ENCODE peak calls at places on chromosomes 11 and 22, in five cellular contexts. One of them, this sample, is unnamed.
A peak's percentile ranks its signal among the peaks of the same experiment; 100 is the strongest.

GRCh38 chr11:119029340-119030028 is 1.2 kb downstream of the SLC37A4 start:
- DNase-seq in NCI-H187 treated with DMSO at 0.1 percent for 48 hours: no peak
- DNase-seq in ACHN: peak; percentile 81
- DNase-seq in stimulated activated CD8-positive, alpha-beta memory T cell treated with anti-CD3 and anti-CD28 coated beads, Interleukin-4, amount 100 ng/mL, for 1 hour: no peak
- DNase-seq in kidney epithelial cell: peak; percentile 62
- DNase-seq in this sample: no peak

GRCh38 chr11:108890482-108891092 is 225.7 kb downstream of the DDX10 start:
- DNase-seq in NCI-H187 treated with DMSO at 0.1 percent for 48 hours: no peak
- DNase-seq in ACHN: no peak
- DNase-seq in stimulated activated CD8-positive, alpha-beta memory T cell treated with anti-CD3 and anti-CD28 coated beads, Interleukin-4, amount 100 ng/mL, for 1 hour: no peak
- DNase-seq in kidney epithelial cell: no peak
- DNase-seq in this sample: no peak

GRCh38 chr11:19598456-19598855 is 114.2 kb upstream of the NAV2 start:
- DNase-seq in NCI-H187 treated with DMSO at 0.1 percent for 48 hours: no peak
- DNase-seq in ACHN: peak; percentile 14
- DNase-seq in stimulated activated CD8-positive, alpha-beta memory T cell treated with anti-CD3 and anti-CD28 coated beads, Interleukin-4, amount 100 ng/mL, for 1 hour: no peak
- DNase-seq in kidney epithelial cell: no peak
- DNase-seq in this sample: no peak

GRCh38 chr11:8084352-8084751 is 3.3 kb downstream of the TUB start:
- DNase-seq in NCI-H187 treated with DMSO at 0.1 percent for 48 hours: no peak
- DNase-seq in ACHN: no peak
- DNase-seq in stimulated activated CD8-positive, alpha-beta memory T cell treated with anti-CD3 and anti-CD28 coated beads, Interleukin-4, amount 100 ng/mL, for 1 hour: no peak
- DNase-seq in kidney epithelial cell: no peak
- DNase-seq in this sample: no peak

GRCh38 chr11:68828155-68828931 is 13.4 kb downstream of the CPT1A start:
- DNase-seq in NCI-H187 treated with DMSO at 0.1 percent for 48 hours: no peak
- DNase-seq in ACHN: no peak
- DNase-seq in stimulated activated CD8-positive, alpha-beta memory T cell treated with anti-CD3 and anti-CD28 coated beads, Interleukin-4, amount 100 ng/mL, for 1 hour: no peak
- DNase-seq in kidney epithelial cell: no peak
- DNase-seq in this sample: no peak

GRCh38 chr11:63837719-63838118 is 1.2 kb upstream of the MARK2 start:
- DNase-seq in NCI-H187 treated with DMSO at 0.1 percent for 48 hours: no peak
- DNase-seq in ACHN: no peak
- DNase-seq in stimulated activated CD8-positive, alpha-beta memory T cell treated with anti-CD3 and anti-CD28 coated beads, Interleukin-4, amount 100 ng/mL, for 1 hour: no peak
- DNase-seq in kidney epithelial cell: no peak
- DNase-seq in this sample: no peak

GRCh38 chr11:97336064-97336463 is 946.3 kb downstream of the JRKL start:
- DNase-seq in NCI-H187 treated with DMSO at 0.1 percent for 48 hours: no peak
- DNase-seq in ACHN: no peak
- DNase-seq in stimulated activated CD8-positive, alpha-beta memory T cell treated with anti-CD3 and anti-CD28 coated beads, Interleukin-4, amount 100 ng/mL, for 1 hour: no peak
- DNase-seq in kidney epithelial cell: no peak
- DNase-seq in this sample: no peak

GRCh38 chr11:114060402-114061052 is 1.0 kb downstream of the ZBTB16 start:
- DNase-seq in NCI-H187 treated with DMSO at 0.1 percent for 48 hours: no peak
- DNase-seq in ACHN: no peak
- DNase-seq in stimulated activated CD8-positive, alpha-beta memory T cell treated with anti-CD3 and anti-CD28 coated beads, Interleukin-4, amount 100 ng/mL, for 1 hour: no peak
- DNase-seq in kidney epithelial cell: no peak
- DNase-seq in this sample: no peak

GRCh38 chr22:46031965-46032851 is 55.2 kb upstream of the WNT7B start:
- DNase-seq in NCI-H187 treated with DMSO at 0.1 percent for 48 hours: no peak
- DNase-seq in ACHN: no peak
- DNase-seq in stimulated activated CD8-positive, alpha-beta memory T cell treated with anti-CD3 and anti-CD28 coated beads, Interleukin-4, amount 100 ng/mL, for 1 hour: no peak
- DNase-seq in kidney epithelial cell: no peak
- DNase-seq in this sample: no peak

GRCh38 chr22:26276530-26277200 is 107.4 kb downstream of the SEZ6L start:
- DNase-seq in NCI-H187 treated with DMSO at 0.1 percent for 48 hours: no peak
- DNase-seq in ACHN: no peak
- DNase-seq in stimulated activated CD8-positive, alpha-beta memory T cell treated with anti-CD3 and anti-CD28 coated beads, Interleukin-4, amount 100 ng/mL, for 1 hour: no peak
- DNase-seq in kidney epithelial cell: no peak
- DNase-seq in this sample: no peak

GRCh38 chr11:56855217-56855616 is 106.7 kb upstream of the OR9G4 start:
- DNase-seq in NCI-H187 treated with DMSO at 0.1 percent for 48 hours: no peak
- DNase-seq in ACHN: no peak
- DNase-seq in stimulated activated CD8-positive, alpha-beta memory T cell treated with anti-CD3 and anti-CD28 coated beads, Interleukin-4, amount 100 ng/mL, for 1 hour: no peak
- DNase-seq in kidney epithelial cell: no peak
- DNase-seq in this sample: no peak

GRCh38 chr11:121467965-121468364 is 15.2 kb upstream of the SORL1-AS1 start:
- DNase-seq in NCI-H187 treated with DMSO at 0.1 percent for 48 hours: peak; percentile 49
- DNase-seq in ACHN: no peak
- DNase-seq in stimulated activated CD8-positive, alpha-beta memory T cell treated with anti-CD3 and anti-CD28 coated beads, Interleukin-4, amount 100 ng/mL, for 1 hour: peak; percentile 60
- DNase-seq in kidney epithelial cell: no peak
- DNase-seq in this sample: peak; percentile 42

GRCh38 chr11:110000045-110000502 is 93.1 kb upstream of the ZC3H12C start:
- DNase-seq in NCI-H187 treated with DMSO at 0.1 percent for 48 hours: no peak
- DNase-seq in ACHN: peak; percentile 78
- DNase-seq in stimulated activated CD8-positive, alpha-beta memory T cell treated with anti-CD3 and anti-CD28 coated beads, Interleukin-4, amount 100 ng/mL, for 1 hour: no peak
- DNase-seq in kidney epithelial cell: peak; percentile 79
- DNase-seq in this sample: no peak

GRCh38 chr11:134539285-134539684 is 127.2 kb upstream of the B3GAT1 start:
- DNase-seq in NCI-H187 treated with DMSO at 0.1 percent for 48 hours: no peak
- DNase-seq in ACHN: no peak
- DNase-seq in stimulated activated CD8-positive, alpha-beta memory T cell treated with anti-CD3 and anti-CD28 coated beads, Interleukin-4, amount 100 ng/mL, for 1 hour: no peak
- DNase-seq in kidney epithelial cell: no peak
- DNase-seq in this sample: no peak

GRCh38 chr11:70068950-70069349 is 9.2 kb upstream of the ANO1 start:
- DNase-seq in NCI-H187 treated with DMSO at 0.1 percent for 48 hours: no peak
- DNase-seq in ACHN: no peak
- DNase-seq in stimulated activated CD8-positive, alpha-beta memory T cell treated with anti-CD3 and anti-CD28 coated beads, Interleukin-4, amount 100 ng/mL, for 1 hour: no peak
- DNase-seq in kidney epithelial cell: no peak
- DNase-seq in this sample: no peak

GRCh38 chr11:93329936-93330445 is 551 bp upstream of the DEUP1 start:
- DNase-seq in NCI-H187 treated with DMSO at 0.1 percent for 48 hours: no peak
- DNase-seq in ACHN: no peak
- DNase-seq in stimulated activated CD8-positive, alpha-beta memory T cell treated with anti-CD3 and anti-CD28 coated beads, Interleukin-4, amount 100 ng/mL, for 1 hour: no peak
- DNase-seq in kidney epithelial cell: no peak
- DNase-seq in this sample: no peak

GRCh38 chr11:95138448-95138847 is 48.8 kb downstream of the ENDOD1 start:
- DNase-seq in NCI-H187 treated with DMSO at 0.1 percent for 48 hours: no peak
- DNase-seq in ACHN: peak; percentile 21
- DNase-seq in stimulated activated CD8-positive, alpha-beta memory T cell treated with anti-CD3 and anti-CD28 coated beads, Interleukin-4, amount 100 ng/mL, for 1 hour: no peak
- DNase-seq in kidney epithelial cell: no peak
- DNase-seq in this sample: no peak

GRCh38 chr22:36873614-36874308 is 13.0 kb downstream of the NCF4 start:
- DNase-seq in NCI-H187 treated with DMSO at 0.1 percent for 48 hours: no peak
- DNase-seq in ACHN: peak; percentile 70
- DNase-seq in stimulated activated CD8-positive, alpha-beta memory T cell treated with anti-CD3 and anti-CD28 coated beads, Interleukin-4, amount 100 ng/mL, for 1 hour: no peak
- DNase-seq in kidney epithelial cell: no peak
- DNase-seq in this sample: no peak

GRCh38 chr11:66036334-66036710 is 10.0 kb upstream of the CATSPER1 start:
- DNase-seq in NCI-H187 treated with DMSO at 0.1 percent for 48 hours: no peak
- DNase-seq in ACHN: no peak
- DNase-seq in stimulated activated CD8-positive, alpha-beta memory T cell treated with anti-CD3 and anti-CD28 coated beads, Interleukin-4, amount 100 ng/mL, for 1 hour: no peak
- DNase-seq in kidney epithelial cell: no peak
- DNase-seq in this sample: no peak

GRCh38 chr22:17782158-17782557 is 7.9 kb upstream of the BID start:
- DNase-seq in NCI-H187 treated with DMSO at 0.1 percent for 48 hours: no peak
- DNase-seq in ACHN: no peak
- DNase-seq in stimulated activated CD8-positive, alpha-beta memory T cell treated with anti-CD3 and anti-CD28 coated beads, Interleukin-4, amount 100 ng/mL, for 1 hour: no peak
- DNase-seq in kidney epithelial cell: no peak
- DNase-seq in this sample: no peak

GRCh38 chr22:30889268-30889995 is 79.1 kb downstream of the MORC2 start:
- DNase-seq in NCI-H187 treated with DMSO at 0.1 percent for 48 hours: no peak
- DNase-seq in ACHN: no peak
- DNase-seq in stimulated activated CD8-positive, alpha-beta memory T cell treated with anti-CD3 and anti-CD28 coated beads, Interleukin-4, amount 100 ng/mL, for 1 hour: no peak
- DNase-seq in kidney epithelial cell: no peak
- DNase-seq in this sample: no peak

GRCh38 chr22:26718905-26719304 is 61.5 kb downstream of the MIAT start:
- DNase-seq in NCI-H187 treated with DMSO at 0.1 percent for 48 hours: no peak
- DNase-seq in ACHN: peak; percentile 97
- DNase-seq in stimulated activated CD8-positive, alpha-beta memory T cell treated with anti-CD3 and anti-CD28 coated beads, Interleukin-4, amount 100 ng/mL, for 1 hour: no peak
- DNase-seq in kidney epithelial cell: peak; percentile 81
- DNase-seq in this sample: no peak

GRCh38 chr22:39090426-39091064 is 6.5 kb upstream of the APOBEC3H start:
- DNase-seq in NCI-H187 treated with DMSO at 0.1 percent for 48 hours: no peak
- DNase-seq in ACHN: no peak
- DNase-seq in stimulated activated CD8-positive, alpha-beta memory T cell treated with anti-CD3 and anti-CD28 coated beads, Interleukin-4, amount 100 ng/mL, for 1 hour: peak; percentile 72
- DNase-seq in kidney epithelial cell: no peak
- DNase-seq in this sample: no peak

GRCh38 chr11:129102225-129102624 is 89.9 kb downstream of the ARHGAP32 start:
- DNase-seq in NCI-H187 treated with DMSO at 0.1 percent for 48 hours: no peak
- DNase-seq in ACHN: no peak
- DNase-seq in stimulated activated CD8-positive, alpha-beta memory T cell treated with anti-CD3 and anti-CD28 coated beads, Interleukin-4, amount 100 ng/mL, for 1 hour: no peak
- DNase-seq in kidney epithelial cell: no peak
- DNase-seq in this sample: no peak

GRCh38 chr11:15947681-15948648 is 408.4 kb downstream of the SOX6 start:
- DNase-seq in NCI-H187 treated with DMSO at 0.1 percent for 48 hours: no peak
- DNase-seq in ACHN: no peak
- DNase-seq in stimulated activated CD8-positive, alpha-beta memory T cell treated with anti-CD3 and anti-CD28 coated beads, Interleukin-4, amount 100 ng/mL, for 1 hour: no peak
- DNase-seq in kidney epithelial cell: no peak
- DNase-seq in this sample: no peak

GRCh38 chr11:75298191-75298590 is 53.3 kb downstream of the ARRB1 start:
- DNase-seq in NCI-H187 treated with DMSO at 0.1 percent for 48 hours: peak; percentile 15
- DNase-seq in ACHN: no peak
- DNase-seq in stimulated activated CD8-positive, alpha-beta memory T cell treated with anti-CD3 and anti-CD28 coated beads, Interleukin-4, amount 100 ng/mL, for 1 hour: no peak
- DNase-seq in kidney epithelial cell: no peak
- DNase-seq in this sample: no peak

GRCh38 chr11:44816761-44817160 is 90.0 kb downstream of the TSPAN18 start:
- DNase-seq in NCI-H187 treated with DMSO at 0.1 percent for 48 hours: no peak
- DNase-seq in ACHN: no peak
- DNase-seq in stimulated activated CD8-positive, alpha-beta memory T cell treated with anti-CD3 and anti-CD28 coated beads, Interleukin-4, amount 100 ng/mL, for 1 hour: no peak
- DNase-seq in kidney epithelial cell: no peak
- DNase-seq in this sample: no peak

GRCh38 chr11:79219186-79220045 is 221.4 kb downstream of the TENM4 start:
- DNase-seq in NCI-H187 treated with DMSO at 0.1 percent for 48 hours: no peak
- DNase-seq in ACHN: no peak
- DNase-seq in stimulated activated CD8-positive, alpha-beta memory T cell treated with anti-CD3 and anti-CD28 coated beads, Interleukin-4, amount 100 ng/mL, for 1 hour: no peak
- DNase-seq in kidney epithelial cell: no peak
- DNase-seq in this sample: no peak

GRCh38 chr11:44842219-44842618 is 108.5 kb downstream of the TP53I11 start:
- DNase-seq in NCI-H187 treated with DMSO at 0.1 percent for 48 hours: no peak
- DNase-seq in ACHN: peak; percentile 83
- DNase-seq in stimulated activated CD8-positive, alpha-beta memory T cell treated with anti-CD3 and anti-CD28 coated beads, Interleukin-4, amount 100 ng/mL, for 1 hour: no peak
- DNase-seq in kidney epithelial cell: peak; percentile 75
- DNase-seq in this sample: no peak

GRCh38 chr11:20070459-20070858 is 89.8 kb downstream of the DBX1 start:
- DNase-seq in NCI-H187 treated with DMSO at 0.1 percent for 48 hours: peak; percentile 75
- DNase-seq in ACHN: no peak
- DNase-seq in stimulated activated CD8-positive, alpha-beta memory T cell treated with anti-CD3 and anti-CD28 coated beads, Interleukin-4, amount 100 ng/mL, for 1 hour: no peak
- DNase-seq in kidney epithelial cell: no peak
- DNase-seq in this sample: no peak

GRCh38 chr11:107549253-107549953 is 16.1 kb downstream of the ALKBH8 start:
- DNase-seq in NCI-H187 treated with DMSO at 0.1 percent for 48 hours: no peak
- DNase-seq in ACHN: peak; percentile 49
- DNase-seq in stimulated activated CD8-positive, alpha-beta memory T cell treated with anti-CD3 and anti-CD28 coated beads, Interleukin-4, amount 100 ng/mL, for 1 hour: no peak
- DNase-seq in kidney epithelial cell: no peak
- DNase-seq in this sample: peak; percentile 6

GRCh38 chr22:22037740-22038139 is 55.2 kb upstream of the TOP3B start:
- DNase-seq in NCI-H187 treated with DMSO at 0.1 percent for 48 hours: no peak
- DNase-seq in ACHN: no peak
- DNase-seq in stimulated activated CD8-positive, alpha-beta memory T cell treated with anti-CD3 and anti-CD28 coated beads, Interleukin-4, amount 100 ng/mL, for 1 hour: no peak
- DNase-seq in kidney epithelial cell: no peak
- DNase-seq in this sample: no peak

GRCh38 chr11:87463486-87464102 is 425.9 kb downstream of the TMEM135 start:
- DNase-seq in NCI-H187 treated with DMSO at 0.1 percent for 48 hours: peak; percentile 8
- DNase-seq in ACHN: peak; percentile 38
- DNase-seq in stimulated activated CD8-positive, alpha-beta memory T cell treated with anti-CD3 and anti-CD28 coated beads, Interleukin-4, amount 100 ng/mL, for 1 hour: no peak
- DNase-seq in kidney epithelial cell: no peak
- DNase-seq in this sample: no peak

GRCh38 chr11:110374921-110375320 is 54.8 kb upstream of the FDX1 start:
- DNase-seq in NCI-H187 treated with DMSO at 0.1 percent for 48 hours: no peak
- DNase-seq in ACHN: no peak
- DNase-seq in stimulated activated CD8-positive, alpha-beta memory T cell treated with anti-CD3 and anti-CD28 coated beads, Interleukin-4, amount 100 ng/mL, for 1 hour: no peak
- DNase-seq in kidney epithelial cell: no peak
- DNase-seq in this sample: no peak

GRCh38 chr22:46867106-46867505 is 104.7 kb downstream of the TBC1D22A start:
- DNase-seq in NCI-H187 treated with DMSO at 0.1 percent for 48 hours: no peak
- DNase-seq in ACHN: no peak
- DNase-seq in stimulated activated CD8-positive, alpha-beta memory T cell treated with anti-CD3 and anti-CD28 coated beads, Interleukin-4, amount 100 ng/mL, for 1 hour: no peak
- DNase-seq in kidney epithelial cell: no peak
- DNase-seq in this sample: no peak

GRCh38 chr22:26470807-26471206 is 12.8 kb downstream of the HPS4 start:
- DNase-seq in NCI-H187 treated with DMSO at 0.1 percent for 48 hours: no peak
- DNase-seq in ACHN: no peak
- DNase-seq in stimulated activated CD8-positive, alpha-beta memory T cell treated with anti-CD3 and anti-CD28 coated beads, Interleukin-4, amount 100 ng/mL, for 1 hour: no peak
- DNase-seq in kidney epithelial cell: no peak
- DNase-seq in this sample: no peak

GRCh38 chr11:33828604-33829429 is 54.5 kb upstream of the FBXO3 start:
- DNase-seq in NCI-H187 treated with DMSO at 0.1 percent for 48 hours: no peak
- DNase-seq in ACHN: no peak
- DNase-seq in stimulated activated CD8-positive, alpha-beta memory T cell treated with anti-CD3 and anti-CD28 coated beads, Interleukin-4, amount 100 ng/mL, for 1 hour: no peak
- DNase-seq in kidney epithelial cell: no peak
- DNase-seq in this sample: no peak

GRCh38 chr11:45152740-45153595 is 6.5 kb downstream of the PRDM11 start:
- DNase-seq in NCI-H187 treated with DMSO at 0.1 percent for 48 hours: no peak
- DNase-seq in ACHN: no peak
- DNase-seq in stimulated activated CD8-positive, alpha-beta memory T cell treated with anti-CD3 and anti-CD28 coated beads, Interleukin-4, amount 100 ng/mL, for 1 hour: no peak
- DNase-seq in kidney epithelial cell: no peak
- DNase-seq in this sample: no peak

This sample was measured in occipital lobe.